ENCODE peak calls at places on chromosomes 3 and 15, in eight cellular contexts. W is PC-3, A is A549, T is IMR-90, E is esophagus squamous epithelium, L is tibial nerve, X is Peyer's patch, H is gastrocnemius medialis. I is an unnamed sample.

GRCh38 chr3:107938128-107938527 is 152.7 kb downstream of the CD47 start:
- DNase-seq in W (peak; percentile 79), A (peak; percentile 29), T (peak; percentile 42), E (no peak), L (no peak), X (no peak), H (peak; percentile 11), I (peak; percentile 53)

GRCh38 chr15:40338041-40338657 is 2.6 kb downstream of the CCDC9B start:
- DNase-seq in W (peak; percentile 73), A (peak; percentile 66), T (peak; percentile 60), E (no peak), L (no peak), X (peak; percentile 81), H (peak; percentile 64), I (peak; percentile 90)

GRCh38 chr15:25703726-25704125 is 159.4 kb downstream of the ATP10A start:
- DNase-seq in W (no peak), A (no peak), T (no peak), E (no peak), L (no peak), X (peak; percentile 18), H (no peak), I (no peak)

GRCh38 chr3:109355625-109356441 is 18.5 kb upstream of the DPPA4 start:
- DNase-seq in W (no peak), A (no peak), T (no peak), E (no peak), L (no peak), X (no peak), H (no peak), I (no peak)

GRCh38 chr3:117510396-117510795 is 800.8 kb downstream of the TUSC7 start:
- DNase-seq in W (no peak), A (no peak), T (peak; percentile 59), E (no peak), L (no peak), X (no peak), H (no peak), I (no peak)

GRCh38 chr3:155012584-155012983 is 67.5 kb upstream of the MME start:
- DNase-seq in W (peak; percentile 8), A (no peak), T (no peak), E (no peak), L (no peak), X (no peak), H (no peak), I (no peak)

GRCh38 chr3:25441234-25441856 is 13.3 kb downstream of the RARB start:
- DNase-seq in W (no peak), A (no peak), T (no peak), E (no peak), L (no peak), X (no peak), H (no peak), I (no peak)

GRCh38 chr3:62667714-62668113 is 207.5 kb downstream of the CADPS start:
- DNase-seq in W (no peak), A (no peak), T (no peak), E (no peak), L (no peak), X (no peak), H (no peak), I (no peak)

GRCh38 chr3:139537325-139537724 is 2.2 kb downstream of the RBP1 start:
- DNase-seq in W (peak; percentile 53), A (peak; percentile 23), T (peak; percentile 75), E (no peak), L (no peak), X (no peak), H (no peak), I (no peak)

GRCh38 chr3:32109256-32109655 is 2.8 kb downstream of the GPD1L start:
- DNase-seq in W (peak; percentile 20), A (no peak), T (peak; percentile 39), E (peak; percentile 2), L (peak; percentile 82), X (peak; percentile 53), H (peak; percentile 97), I (peak; percentile 80)

GRCh38 chr3:44805960-44806359 is 44.4 kb downstream of the KIF15 start:
- DNase-seq in W (no peak), A (no peak), T (no peak), E (no peak), L (no peak), X (no peak), H (no peak), I (no peak)

GRCh38 chr3:39166932-39167532 is 13.6 kb upstream of the CSRNP1 start:
- DNase-seq in W (peak; percentile 75), A (peak; percentile 78), T (peak; percentile 93), E (no peak), L (no peak), X (no peak), H (peak; percentile 84), I (peak; percentile 81)

GRCh38 chr3:38490288-38490860 is 5.8 kb upstream of the EXOG start:
- DNase-seq in W (no peak), A (no peak), T (no peak), E (no peak), L (no peak), X (no peak), H (no peak), I (no peak)

GRCh38 chr15:50066202-50066601 is 52.8 kb downstream of the ATP8B4 start:
- DNase-seq in W (peak; percentile 44), A (peak; percentile 64), T (peak; percentile 32), E (no peak), L (no peak), X (no peak), H (no peak), I (no peak)

GRCh38 chr3:131454501-131454900 is 48.3 kb downstream of the MRPL3 start:
- DNase-seq in W (peak; percentile 8), A (no peak), T (peak; percentile 66), E (no peak), L (no peak), X (no peak), H (no peak), I (no peak)

GRCh38 chr15:61624950-61625349 is 395.8 kb upstream of the RORA start:
- DNase-seq in W (no peak), A (no peak), T (no peak), E (no peak), L (no peak), X (no peak), H (no peak), I (no peak)

GRCh38 chr15:61621865-61622264 is 392.8 kb upstream of the RORA start:
- DNase-seq in W (no peak), A (no peak), T (no peak), E (no peak), L (no peak), X (no peak), H (no peak), I (no peak)

GRCh38 chr15:61623746-61624145 is 394.6 kb upstream of the RORA start:
- DNase-seq in W (no peak), A (no peak), T (no peak), E (no peak), L (no peak), X (no peak), H (peak; percentile 48), I (no peak)

GRCh38 chr15:61621146-61621545 is 392.0 kb upstream of the RORA start:
- DNase-seq in W (peak; percentile 43), A (peak; percentile 26), T (no peak), E (no peak), L (no peak), X (no peak), H (no peak), I (peak; percentile 36)
- H3K27ac ChIP-seq in W (no peak overlapping the region), A (no peak overlapping the region), T (no peak overlapping the region), E (no peak overlapping the region), L (no peak overlapping the region), X (no peak overlapping the region), H (no peak overlapping the region), I (no peak overlapping the region)

GRCh38 chr15:51677453-51677852 is 3.9 kb upstream of the SCG3 start:
- DNase-seq in W (no peak), A (no peak), T (no peak), E (no peak), L (no peak), X (no peak), H (no peak), I (no peak)

GRCh38 chr15:51680316-51680715 is 987 bp upstream of the SCG3 start:
- DNase-seq in W (no peak), A (no peak), T (no peak), E (no peak), L (no peak), X (no peak), H (no peak), I (no peak)

GRCh38 chr15:51678081-51678480 is 3.2 kb upstream of the SCG3 start:
- DNase-seq in W (peak; percentile 15), A (no peak), T (no peak), E (no peak), L (no peak), X (no peak), H (no peak), I (no peak)

GRCh38 chr15:51681303-51681963 is at the start of gene SCG3:
- DNase-seq in W (peak; percentile 55), A (peak; percentile 74), T (peak; percentile 65), E (peak; percentile 5), L (peak; percentile 44), X (peak; percentile 83), H (peak; percentile 22), I (peak; percentile 82)
- H3K4me3 ChIP-seq in W (no peak within 1 kb of the TSS), A (peak within 1 kb of the TSS; percentile 23), T (no peak within 1 kb of the TSS), E (no peak within 1 kb of the TSS), L (no peak within 1 kb of the TSS), X (no peak within 1 kb of the TSS), H (no peak within 1 kb of the TSS), I (no peak within 1 kb of the TSS)

DNA sequence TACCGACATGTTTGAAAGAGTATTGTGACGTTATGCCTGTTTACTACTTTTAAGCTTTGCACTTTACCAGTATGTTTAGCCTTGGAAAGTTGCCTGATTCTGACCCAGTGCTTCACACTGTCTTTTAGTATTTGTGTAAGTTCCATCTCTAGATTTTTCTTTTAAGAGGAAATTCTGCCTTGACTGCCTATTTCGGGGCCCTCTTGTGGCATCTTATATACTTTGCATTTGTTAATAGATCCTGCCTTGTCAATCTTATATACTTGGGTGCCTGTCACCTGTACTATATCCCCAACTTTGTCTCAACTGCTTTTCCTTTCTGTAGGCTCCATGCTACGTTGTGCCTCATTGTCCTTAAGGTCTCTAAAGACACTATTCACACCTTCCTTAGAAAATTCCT is 244.6 kb downstream of the STXBP5L start:
- DNase-seq in W (peak; percentile 51), A (peak; percentile 47), T (no peak), E (no peak), L (no peak), X (no peak), H (no peak), I (peak; percentile 4)
- TF ChIP-seq CTCF in W (peak; percentile 65), A (peak; percentile 27), T (no peak), E (no peak), L (no peak), X (no peak), H (no peak), I (peak; percentile 33)

DNA sequence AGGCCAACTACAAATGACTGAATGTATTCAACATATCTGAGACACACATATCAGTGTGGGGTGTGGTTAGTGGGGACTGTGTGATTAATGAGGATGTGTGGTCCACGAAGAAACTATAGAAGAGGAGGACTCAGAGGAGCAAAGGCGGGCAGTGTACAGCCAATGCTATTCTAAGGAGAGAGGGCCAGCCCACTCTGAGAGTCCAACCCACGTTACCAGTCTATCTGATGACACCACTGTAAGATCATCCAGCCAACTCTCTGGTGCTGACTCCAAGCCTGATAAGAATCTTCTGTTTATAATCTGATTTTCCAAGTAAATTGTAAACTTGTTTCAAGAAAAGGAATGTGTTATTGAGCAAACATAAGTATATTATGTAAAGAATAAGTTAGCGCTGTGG is 47.2 kb downstream of the MCF2L2 start:
- DNase-seq in W (peak; percentile 80), A (no peak), T (peak; percentile 66), E (no peak), L (no peak), X (no peak), H (no peak), I (peak; percentile 16)
- H3K27ac ChIP-seq in W (peak overlapping the region; percentile 56), A (no peak overlapping the region), T (no peak overlapping the region), E (peak overlapping the region; percentile 30), L (no peak overlapping the region), X (no peak overlapping the region), H (no peak overlapping the region), I (no peak overlapping the region)

I was measured in A673.